ENCODE peak calls at places on chromosomes 13 and 19, in five cellular contexts. L is HCT116, S is HepG2, H is K562, K is H1. X is an unnamed sample.

GRCh38 chr13:35252536-35253205 is 223.8 kb downstream of the MAB21L1 start:
- DNase-seq in L (no peak), S (no peak), H (no peak), K (no peak), X (no peak)

GRCh38 chr13:27170521-27171243 is 929 bp downstream of the USP12 start:
- DNase-seq in L (peak), S (peak), H (peak), K (peak), X (no peak)

GRCh38 chr13:34334984-34335661 is 517.2 kb downstream of the RFC3 start:
- DNase-seq in L (no peak), S (no peak), H (no peak), K (no peak), X (no peak)

GRCh38 chr13:22086593-22086992 is 415.7 kb downstream of the FGF9 start:
- DNase-seq in L (no peak), S (no peak), H (no peak), K (no peak), X (no peak)

GRCh38 chr13:114105351-114106225 is 26.8 kb downstream of the RASA3 start:
- DNase-seq in L (no peak), S (no peak), H (no peak), K (no peak), X (no peak)

GRCh38 chr13:76470991-76471390 is 415.2 kb downstream of the KCTD12 start:
- DNase-seq in L (no peak), S (no peak), H (no peak), K (no peak), X (no peak)

GRCh38 chr13:36787181-36787580 is 31.8 kb upstream of the RFXAP start:
- DNase-seq in L (no peak), S (no peak), H (no peak), K (no peak), X (no peak)

GRCh38 chr19:873084-874019 is 13.9 kb downstream of the CFD start:
- DNase-seq in L (peak), S (no peak), H (peak), K (no peak), X (peak)

GRCh38 chr19:35935911-35936737 is at the start of gene LRFN3:
- DNase-seq in L (peak), S (peak), H (peak), K (peak), X (peak)

GRCh38 chr19:6233051-6233826 is 46.5 kb downstream of the MLLT1 start:
- DNase-seq in L (no peak), S (no peak), H (no peak), K (no peak), X (no peak)

GRCh38 chr13:77507931-77508776 is 27.4 kb upstream of the SCEL start:
- DNase-seq in L (peak), S (no peak), H (no peak), K (no peak), X (no peak)
- TF ChIP-seq ZNF274 in L (no peak), S (no peak), H (no peak), K (no peak), X (no peak)

DNA sequence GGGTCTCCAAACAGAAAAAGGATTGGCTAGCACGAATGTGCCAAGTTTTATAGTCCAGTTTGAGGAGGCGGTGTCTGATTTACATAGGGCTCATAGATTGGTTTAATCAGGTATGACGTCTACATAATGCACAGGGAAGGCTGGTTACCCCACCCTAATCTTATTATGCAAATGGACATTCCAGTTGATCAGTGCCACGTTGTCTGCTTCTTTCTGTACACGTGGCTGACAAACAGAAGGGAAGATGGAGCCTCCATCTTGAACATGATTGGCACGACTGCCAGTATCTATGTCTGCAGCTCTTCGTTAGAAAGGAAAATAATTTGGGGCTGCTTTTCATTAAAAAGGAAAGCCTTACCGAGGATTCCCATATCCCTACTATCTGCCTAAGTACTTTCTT is 47.5 kb upstream of the N4BP2L1 start:
- DNase-seq in L (no peak), S (no peak), H (no peak), K (no peak), X (no peak)
- TF ChIP-seq ZNF274 in L (no peak), S (no peak), H (no peak), K (no peak), X (no peak)

GRCh38 chr13:28805193-28805819 is 14.8 kb upstream of the MTUS2 start:
- DNase-seq in L (no peak), S (no peak), H (peak), K (peak), X (no peak)
- TF ChIP-seq ZNF274 in L (no peak), S (no peak), H (no peak), K (no peak), X (no peak)

GRCh38 chr19:7973883-7974282 is 30.4 kb upstream of the TIMM44 start:
- DNase-seq in L (no peak), S (no peak), H (no peak), K (no peak), X (no peak)
- TF ChIP-seq ZNF274 in L (no peak), S (no peak), H (no peak), K (no peak), X (no peak)

DNA sequence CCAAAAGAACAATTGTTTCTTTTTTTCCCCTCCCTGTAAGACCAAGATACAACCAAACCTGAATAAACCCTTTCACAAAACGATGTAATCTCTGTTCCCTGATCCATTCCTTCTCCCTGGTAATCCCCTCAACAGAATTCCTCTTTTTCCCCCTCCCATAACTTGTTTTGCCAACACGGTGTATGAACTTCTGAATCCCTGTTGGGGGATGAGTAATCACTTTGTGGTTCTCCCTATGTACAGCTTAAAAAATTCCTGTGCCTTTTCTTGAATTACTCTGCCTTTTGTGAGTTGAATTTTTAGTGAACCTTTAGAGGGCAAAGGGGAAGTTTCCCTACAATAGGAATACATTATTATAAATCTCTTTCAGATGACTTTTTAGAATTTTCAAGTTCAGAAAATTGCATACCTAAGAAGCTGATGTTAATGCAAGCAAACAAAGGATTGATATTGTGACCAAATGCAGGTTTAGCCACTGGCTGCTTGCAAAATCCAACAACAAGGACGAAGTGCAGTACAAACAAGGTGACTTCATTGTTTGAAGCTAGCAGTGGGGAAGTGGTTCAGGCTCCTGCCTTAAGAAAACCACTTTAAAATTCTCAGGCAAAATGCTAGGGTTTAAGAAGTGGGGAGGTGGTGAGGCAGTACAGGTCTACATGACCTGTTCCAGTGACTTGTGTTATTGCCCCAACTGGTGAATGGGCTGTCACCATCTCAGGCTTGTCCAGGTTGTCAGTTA is 15.0 kb upstream of the EPSTI1 start:
- DNase-seq in L (no peak), S (peak), H (no peak), K (no peak), X (no peak)
- TF ChIP-seq ZNF274 in L (no peak), S (no peak), H (no peak), K (no peak), X (no peak)

X was measured in NT2/D1.